ENCODE peak calls at places on chromosomes 6 and 20, in four cellular contexts. One of them, this sample, is unnamed. For H3K27me3 and H3K36me3, the result is how much of the 10 kb centered on the place peaks cover.

GRCh38 chr20:17762873-17763557 is 63.2 kb downstream of the BANF2 start:
- DNase-seq in GM23338: no peak
- DNase-seq in brain microvascular endothelial cell: no peak
- DNase-seq in gastrocnemius medialis: no peak
- DNase-seq in this sample: no peak

GRCh38 chr20:20027284-20027683 is 10.1 kb downstream of the NAA20 start:
- DNase-seq in GM23338: no peak
- DNase-seq in gastrocnemius medialis: no peak
- DNase-seq in brain microvascular endothelial cell: no peak
- DNase-seq in this sample: no peak

GRCh38 chr6:158211273-158212055 is 43.3 kb downstream of the GTF2H5 start:
- DNase-seq in gastrocnemius medialis: no peak
- DNase-seq in brain microvascular endothelial cell: no peak
- DNase-seq in GM23338: no peak
- DNase-seq in this sample: no peak

GRCh38 chr20:4896119-4896700 is 105.1 kb downstream of the SLC23A2 start:
- DNase-seq in brain microvascular endothelial cell: no peak
- DNase-seq in gastrocnemius medialis: no peak
- DNase-seq in GM23338: peak
- DNase-seq in this sample: peak

GRCh38 chr20:9114709-9115108 is 45.8 kb downstream of the PLCB4 start:
- DNase-seq in GM23338: no peak
- DNase-seq in brain microvascular endothelial cell: no peak
- DNase-seq in gastrocnemius medialis: no peak
- DNase-seq in this sample: no peak

GRCh38 chr6:131950767-131951575 is at the start of gene CCN2:
- DNase-seq in GM23338: peak
- DNase-seq in gastrocnemius medialis: peak
- DNase-seq in brain microvascular endothelial cell: peak
- DNase-seq in this sample: peak

GRCh38 chr6:21258665-21259064 is 334.9 kb upstream of the SOX4 start:
- DNase-seq in GM23338: peak
- DNase-seq in gastrocnemius medialis: no peak
- DNase-seq in brain microvascular endothelial cell: no peak
- DNase-seq in this sample: no peak

GRCh38 chr6:56764081-56764566 is 121.4 kb upstream of the DST start:
- DNase-seq in GM23338: peak
- DNase-seq in brain microvascular endothelial cell: no peak
- DNase-seq in gastrocnemius medialis: no peak
- DNase-seq in this sample: no peak

GRCh38 chr6:42410861-42411260 is 40.9 kb downstream of the TRERF1 start:
- DNase-seq in GM23338: no peak
- DNase-seq in gastrocnemius medialis: no peak
- DNase-seq in brain microvascular endothelial cell: no peak
- DNase-seq in this sample: no peak

GRCh38 chr6:142225552-142225951 is 76.3 kb upstream of the ADGRG6 start:
- DNase-seq in GM23338: no peak
- DNase-seq in brain microvascular endothelial cell: no peak
- DNase-seq in gastrocnemius medialis: no peak
- DNase-seq in this sample: no peak

GRCh38 chr6:15501806-15502450 is 160.9 kb downstream of the DTNBP1 start:
- DNase-seq in brain microvascular endothelial cell: peak
- DNase-seq in gastrocnemius medialis: no peak
- DNase-seq in GM23338: no peak
- DNase-seq in this sample: peak

GRCh38 chr6:78810146-78810545 is 57.2 kb upstream of the IRAK1BP1 start:
- DNase-seq in gastrocnemius medialis: no peak
- DNase-seq in brain microvascular endothelial cell: peak
- DNase-seq in GM23338: peak
- DNase-seq in this sample: peak

GRCh38 chr6:6105472-6106036 is 98.8 kb upstream of the NRN1 start:
- DNase-seq in brain microvascular endothelial cell: no peak
- DNase-seq in gastrocnemius medialis: no peak
- DNase-seq in GM23338: peak
- DNase-seq in this sample: peak

GRCh38 chr6:106745824-106746610 is 116.6 kb downstream of the QRSL1 start:
- DNase-seq in gastrocnemius medialis: no peak
- DNase-seq in GM23338: no peak
- DNase-seq in brain microvascular endothelial cell: no peak
- DNase-seq in this sample: no peak

GRCh38 chr20:2402271-2402980 is 21.7 kb downstream of the TGM6 start:
- DNase-seq in GM23338: peak
- DNase-seq in gastrocnemius medialis: no peak
- DNase-seq in brain microvascular endothelial cell: peak
- DNase-seq in this sample: peak

GRCh38 chr20:63361507-63362425 is 617 bp upstream of the CHRNA4 start:
- DNase-seq in gastrocnemius medialis: no peak
- DNase-seq in GM23338: peak
- DNase-seq in brain microvascular endothelial cell: no peak
- DNase-seq in this sample: peak

GRCh38 chr20:58718121-58718563 is 25.5 kb downstream of the NPEPL1 start:
- DNase-seq in gastrocnemius medialis: no peak
- DNase-seq in brain microvascular endothelial cell: no peak
- DNase-seq in GM23338: no peak
- DNase-seq in this sample: peak

GRCh38 chr6:56988145-56988544 is 33.2 kb downstream of the BEND6 start:
- DNase-seq in brain microvascular endothelial cell: no peak
- DNase-seq in GM23338: no peak
- DNase-seq in gastrocnemius medialis: no peak
- DNase-seq in this sample: no peak

GRCh38 chr6:111855775-111856174 is 17.5 kb downstream of the FYN start:
- DNase-seq in GM23338: no peak
- DNase-seq in gastrocnemius medialis: no peak
- DNase-seq in brain microvascular endothelial cell: no peak
- DNase-seq in this sample: no peak

GRCh38 chr20:4550740-4551139 is 171.0 kb upstream of the PRND start:
- DNase-seq in brain microvascular endothelial cell: peak
- DNase-seq in GM23338: no peak
- DNase-seq in gastrocnemius medialis: no peak
- DNase-seq in this sample: no peak

GRCh38 chr20:45826381-45827019 is 612 bp downstream of the TNNC2 start:
- DNase-seq in GM23338: no peak
- DNase-seq in gastrocnemius medialis: peak
- DNase-seq in brain microvascular endothelial cell: peak
- DNase-seq in this sample: peak

GRCh38 chr6:130420911-130421310 is 55.1 kb downstream of the TMEM200A start:
- DNase-seq in brain microvascular endothelial cell: no peak
- DNase-seq in gastrocnemius medialis: no peak
- DNase-seq in GM23338: peak
- DNase-seq in this sample: no peak

GRCh38 chr6:166502453-166502852 is 84.0 kb downstream of the RAMACL start:
- DNase-seq in GM23338: no peak
- DNase-seq in brain microvascular endothelial cell: no peak
- DNase-seq in gastrocnemius medialis: no peak
- DNase-seq in this sample: no peak

GRCh38 chr6:66900081-66900770 is 1193.2 kb upstream of the EYS start:
- DNase-seq in brain microvascular endothelial cell: no peak
- DNase-seq in gastrocnemius medialis: no peak
- DNase-seq in GM23338: no peak
- DNase-seq in this sample: no peak

GRCh38 chr6:165585060-165585459 is 78.0 kb downstream of the PDE10A start:
- DNase-seq in GM23338: no peak
- DNase-seq in gastrocnemius medialis: no peak
- DNase-seq in brain microvascular endothelial cell: peak
- DNase-seq in this sample: no peak

GRCh38 chr6:121965739-121966138 is 433.7 kb upstream of the HSF2 start:
- DNase-seq in brain microvascular endothelial cell: no peak
- DNase-seq in gastrocnemius medialis: peak
- DNase-seq in GM23338: no peak
- DNase-seq in this sample: no peak

GRCh38 chr6:85662251-85662650 is 19.6 kb upstream of the SYNCRIP start:
- DNase-seq in gastrocnemius medialis: no peak
- DNase-seq in brain microvascular endothelial cell: no peak
- DNase-seq in GM23338: no peak
- DNase-seq in this sample: no peak

GRCh38 chr20:63626424-63627128 is at the start of gene GMEB2:
- DNase-seq in GM23338: peak
- DNase-seq in brain microvascular endothelial cell: peak
- DNase-seq in gastrocnemius medialis: peak
- DNase-seq in this sample: peak

GRCh38 chr6:77094821-77095220 is 368.5 kb downstream of the HTR1B start:
- DNase-seq in GM23338: no peak
- DNase-seq in brain microvascular endothelial cell: no peak
- DNase-seq in gastrocnemius medialis: no peak
- DNase-seq in this sample: no peak

GRCh38 chr6:156109713-156110112 is 654.1 kb upstream of the NOX3 start:
- DNase-seq in brain microvascular endothelial cell: no peak
- DNase-seq in gastrocnemius medialis: no peak
- DNase-seq in GM23338: no peak
- DNase-seq in this sample: no peak

GRCh38 chr20:4973330-4974097 is 27.8 kb downstream of the SLC23A2 start:
- DNase-seq in gastrocnemius medialis: no peak
- DNase-seq in brain microvascular endothelial cell: peak
- DNase-seq in GM23338: no peak
- DNase-seq in this sample: no peak

GRCh38 chr6:139249387-139249786 is 42.4 kb downstream of the TXLNB start:
- DNase-seq in GM23338: no peak
- DNase-seq in gastrocnemius medialis: no peak
- DNase-seq in brain microvascular endothelial cell: no peak
- DNase-seq in this sample: no peak

GRCh38 chr6:138087549-138087948 is 19.7 kb downstream of the PERP start:
- DNase-seq in GM23338: peak
- DNase-seq in gastrocnemius medialis: no peak
- DNase-seq in brain microvascular endothelial cell: peak
- DNase-seq in this sample: no peak

GRCh38 chr6:138086573-138087196 is 20.5 kb downstream of the PERP start:
- DNase-seq in GM23338: peak
- DNase-seq in gastrocnemius medialis: no peak
- DNase-seq in brain microvascular endothelial cell: peak
- DNase-seq in this sample: peak

GRCh38 chr6:138085839-138086222 is 21.4 kb downstream of the PERP start:
- DNase-seq in GM23338: no peak
- DNase-seq in gastrocnemius medialis: no peak
- DNase-seq in brain microvascular endothelial cell: no peak
- DNase-seq in this sample: no peak

GRCh38 chr6:138082232-138082631 is 25.0 kb downstream of the PERP start:
- DNase-seq in brain microvascular endothelial cell: no peak
- DNase-seq in gastrocnemius medialis: no peak
- DNase-seq in GM23338: no peak
- DNase-seq in this sample: no peak

DNA sequence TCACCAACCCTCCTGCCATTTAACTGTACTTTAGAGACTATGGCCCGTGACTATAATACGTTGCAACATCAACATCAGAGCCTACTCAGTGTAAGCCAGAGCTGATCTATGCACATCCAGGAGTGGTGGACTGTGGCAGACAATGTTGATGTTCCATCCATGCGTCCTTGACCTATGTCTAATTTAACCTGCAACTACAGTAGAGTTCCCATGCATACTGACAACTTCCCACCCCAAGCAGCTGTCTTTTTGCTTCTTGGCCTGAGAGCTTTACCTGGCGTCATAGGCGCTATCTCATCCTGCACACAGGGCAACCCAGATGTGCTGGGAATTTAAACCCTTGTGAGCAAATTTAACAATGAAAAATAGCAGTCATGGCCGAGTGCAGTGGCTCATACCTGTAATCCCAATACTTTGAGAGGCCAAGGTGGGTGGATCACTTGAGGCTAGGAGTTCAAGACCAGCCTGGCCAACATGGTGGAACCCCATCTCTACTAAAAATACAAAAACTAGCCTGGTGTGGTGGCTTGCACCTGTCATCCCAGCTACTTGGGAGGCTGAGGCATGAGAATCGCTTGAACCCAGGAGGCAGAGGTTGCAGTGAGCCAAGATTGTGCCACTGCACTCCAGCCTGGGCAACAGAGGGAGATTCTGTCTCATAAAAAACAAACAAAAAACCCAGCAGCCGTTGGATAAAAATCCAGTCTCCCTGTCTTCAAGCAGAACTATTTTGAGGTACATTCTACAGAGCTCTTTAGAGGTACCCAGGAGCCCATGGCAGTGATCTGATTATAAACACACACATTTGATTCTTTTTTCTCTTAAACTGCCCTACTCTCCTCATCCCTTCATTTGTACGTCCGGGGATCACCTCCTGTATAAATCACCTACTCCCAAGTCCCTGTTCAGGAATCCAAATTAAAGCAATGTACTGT is 22.0 kb downstream of the PERP start:
- DNase-seq in GM23338: no peak
- DNase-seq in gastrocnemius medialis: no peak
- DNase-seq in brain microvascular endothelial cell: no peak
- DNase-seq in this sample: no peak
- H3K4me3 ChIP-seq in GM23338: no peak
- H3K4me3 ChIP-seq in gastrocnemius medialis: no peak
- H3K4me3 ChIP-seq in brain microvascular endothelial cell: no peak
- H3K4me3 ChIP-seq in this sample: no peak

DNA sequence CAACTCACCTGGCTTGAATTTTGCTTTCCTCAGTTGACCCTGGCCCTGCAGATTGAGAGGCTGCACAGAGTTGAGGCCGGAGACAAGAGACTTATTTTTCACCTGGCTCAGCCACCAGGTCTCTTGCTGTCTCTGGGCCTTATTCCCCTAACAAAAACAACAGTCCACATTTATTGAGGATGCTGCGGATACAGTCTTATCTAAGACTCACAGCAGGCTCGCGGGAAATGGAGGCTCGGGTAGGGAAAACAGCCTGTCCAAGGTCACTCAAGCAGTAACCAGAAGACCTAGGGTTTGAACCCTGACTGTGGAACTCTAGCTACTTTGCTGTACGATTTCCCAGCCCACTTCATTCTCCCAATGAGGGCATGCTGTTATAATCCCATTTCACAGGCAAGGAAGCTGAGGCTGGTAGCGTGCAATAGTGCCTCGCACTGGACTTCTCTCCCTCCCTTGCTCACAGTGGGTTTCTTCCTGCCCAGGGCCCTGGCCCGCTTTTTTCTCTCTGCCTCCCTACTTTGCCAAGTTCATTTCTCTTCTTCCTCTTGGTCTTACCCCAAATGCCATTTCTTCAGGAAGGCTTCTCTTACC is 57.7 kb downstream of the RBM38 start:
- DNase-seq in GM23338: no peak
- DNase-seq in gastrocnemius medialis: no peak
- DNase-seq in brain microvascular endothelial cell: no peak
- DNase-seq in this sample: no peak
- H3K27me3 ChIP-seq in GM23338: under half
- H3K27me3 ChIP-seq in gastrocnemius medialis: under half
- H3K27me3 ChIP-seq in brain microvascular endothelial cell: under half
- H3K27me3 ChIP-seq in this sample: under half

DNA sequence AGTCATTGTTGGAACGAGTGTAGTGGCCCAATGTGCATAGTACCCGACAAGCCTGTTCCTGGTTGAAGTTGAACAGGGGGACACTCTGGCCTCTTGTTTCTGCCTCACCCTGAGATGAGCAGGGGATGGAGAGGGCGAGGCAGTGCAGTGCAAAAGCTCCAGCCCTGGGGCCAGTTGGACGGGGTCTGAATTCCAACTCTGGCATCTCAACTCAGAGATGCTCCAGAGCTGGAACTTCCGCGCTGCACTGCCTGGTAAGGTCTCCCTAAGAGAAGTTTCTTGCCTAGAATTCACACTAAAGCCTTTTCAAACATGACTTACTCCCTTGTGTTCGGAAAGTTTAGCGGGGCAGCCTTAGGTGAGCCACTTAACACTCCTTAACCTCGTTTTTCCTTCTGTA is 72.3 kb upstream of the SLC22A1 start:
- DNase-seq in brain microvascular endothelial cell: no peak
- DNase-seq in gastrocnemius medialis: no peak
- DNase-seq in GM23338: no peak
- DNase-seq in this sample: no peak
- H3K36me3 ChIP-seq in brain microvascular endothelial cell: half or more
- H3K36me3 ChIP-seq in gastrocnemius medialis: under half
- H3K36me3 ChIP-seq in GM23338: half or more
- H3K36me3 ChIP-seq in this sample: under half

GRCh38 chr20:33401922-33402369 is 627 bp upstream of the CDK5RAP1 start:
- DNase-seq in brain microvascular endothelial cell: no peak
- DNase-seq in GM23338: no peak
- DNase-seq in gastrocnemius medialis: no peak
- DNase-seq in this sample: no peak
- H3K4me3 ChIP-seq in brain microvascular endothelial cell: peak
- H3K4me3 ChIP-seq in GM23338: peak
- H3K4me3 ChIP-seq in gastrocnemius medialis: peak
- H3K4me3 ChIP-seq in this sample: peak

This sample was measured in H7.